ENCODE peak calls at places on chromosomes 11 and 22, in six cellular contexts. T is pancreas; H is suprapubic skin; P is CD4-positive, alpha-beta T cell; W is PC-3; L is kidney. N is an unnamed sample.

GRCh38 chr11:45527898-45528297 is 137.5 kb downstream of the CHST1 start:
- DNase-seq in H (no peak), W (no peak), T (no peak), P (no peak), L (no peak), N (no peak)

GRCh38 chr11:62340269-62340901 is 3.1 kb downstream of the ASRGL1 start:
- DNase-seq in L (no peak), P (peak), W (peak), T (peak), H (no peak), N (peak)

GRCh38 chr22:41445171-41446056 is 1.2 kb downstream of the TOB2 start:
- DNase-seq in W (peak), P (no peak), L (peak), T (peak), H (no peak), N (no peak)

GRCh38 chr11:127000991-127001390 is 421 bp upstream of the KIRREL3 start:
- DNase-seq in W (no peak), L (no peak), H (no peak), T (no peak), P (no peak), N (no peak)

GRCh38 chr11:78576549-78577097 is 2.0 kb upstream of the NARS2 start:
- DNase-seq in T (no peak), W (no peak), L (no peak), H (no peak), P (no peak), N (no peak)

GRCh38 chr11:62337682-62338181 is 484 bp downstream of the ASRGL1 start:
- DNase-seq in T (peak), W (peak), L (peak), H (no peak), P (peak), N (no peak)

GRCh38 chr22:41883400-41883799 is 31.5 kb downstream of the SHISA8 start:
- DNase-seq in H (no peak), P (no peak), T (no peak), W (no peak), L (no peak), N (no peak)

GRCh38 chr11:1348146-1348545 is 38.7 kb upstream of the TOLLIP start:
- DNase-seq in L (no peak), W (no peak), T (no peak), H (peak), P (no peak), N (peak)

GRCh38 chr22:22515890-22516289 is 4.2 kb downstream of the ZNF280A start:
- DNase-seq in L (no peak), P (no peak), T (no peak), H (no peak), W (no peak), N (no peak)

GRCh38 chr11:18408558-18409242 is 3.4 kb upstream of the LDHC start:
- DNase-seq in P (no peak), T (no peak), W (peak), H (no peak), L (no peak), N (no peak)

GRCh38 chr11:9616858-9617257 is 43.4 kb downstream of the WEE1 start:
- DNase-seq in H (no peak), P (no peak), W (no peak), L (no peak), T (no peak), N (no peak)

GRCh38 chr11:14584595-14584994 is 59.0 kb upstream of the PDE3B start:
- DNase-seq in L (no peak), T (peak), P (no peak), W (no peak), H (no peak), N (no peak)

GRCh38 chr11:125360066-125360465 is 136.0 kb downstream of the FEZ1 start:
- DNase-seq in P (no peak), L (no peak), H (no peak), W (no peak), T (no peak), N (no peak)

GRCh38 chr11:130431337-130431773 is 2.9 kb upstream of the ADAMTS8 start:
- DNase-seq in T (peak), L (no peak), W (peak), H (no peak), P (peak), N (peak)

GRCh38 chr11:37323843-37324242 is 725.8 kb upstream of the RAG2 start:
- DNase-seq in H (no peak), L (no peak), P (no peak), T (no peak), W (no peak), N (no peak)

GRCh38 chr11:134497586-134497985 is 85.5 kb upstream of the B3GAT1 start:
- DNase-seq in T (no peak), L (peak), W (no peak), P (no peak), H (peak), N (no peak)

GRCh38 chr11:118170892-118171273 is 5.6 kb downstream of the SCN2B start:
- DNase-seq in W (no peak), P (no peak), L (no peak), T (no peak), H (no peak), N (no peak)

GRCh38 chr11:125141686-125142535 is 22.6 kb upstream of the PKNOX2 start:
- DNase-seq in W (peak), T (no peak), P (peak), L (no peak), H (no peak), N (peak)

GRCh38 chr11:1276061-1276790 is 33.2 kb downstream of the TOLLIP start:
- DNase-seq in W (no peak), T (no peak), P (no peak), L (peak), H (no peak), N (no peak)

GRCh38 chr11:132523929-132524328 is 1008.4 kb downstream of the OPCML start:
- DNase-seq in H (no peak), L (no peak), P (no peak), W (no peak), T (no peak), N (no peak)

GRCh38 chr11:109783017-109783416 is 310.2 kb upstream of the ZC3H12C start:
- DNase-seq in T (no peak), W (no peak), L (no peak), H (no peak), P (no peak), N (no peak)

GRCh38 chr22:28341001-28341400 is 338.6 kb downstream of the TTC28 start:
- DNase-seq in P (no peak), H (no peak), L (no peak), W (peak), T (no peak), N (no peak)

GRCh38 chr11:131888230-131888826 is 517.9 kb downstream of the NTM start:
- DNase-seq in H (no peak), P (no peak), T (no peak), L (no peak), W (peak), N (no peak)

GRCh38 chr11:119410501-119410900 is 12.5 kb downstream of the THY1 start:
- DNase-seq in H (no peak), P (no peak), W (no peak), L (no peak), T (no peak), N (no peak)

GRCh38 chr11:65316979-65317786 is 2.5 kb downstream of the CDC42EP2 start:
- DNase-seq in P (no peak), H (peak), W (peak), L (peak), T (peak), N (peak)

GRCh38 chr11:31117038-31117437 is 252.5 kb downstream of the DCDC1 start:
- DNase-seq in T (no peak), L (no peak), P (no peak), H (no peak), W (no peak), N (no peak)

GRCh38 chr11:114219559-114220349 is 76.4 kb upstream of the NNMT start:
- DNase-seq in L (no peak), T (no peak), H (no peak), P (no peak), W (no peak), N (no peak)

DNA sequence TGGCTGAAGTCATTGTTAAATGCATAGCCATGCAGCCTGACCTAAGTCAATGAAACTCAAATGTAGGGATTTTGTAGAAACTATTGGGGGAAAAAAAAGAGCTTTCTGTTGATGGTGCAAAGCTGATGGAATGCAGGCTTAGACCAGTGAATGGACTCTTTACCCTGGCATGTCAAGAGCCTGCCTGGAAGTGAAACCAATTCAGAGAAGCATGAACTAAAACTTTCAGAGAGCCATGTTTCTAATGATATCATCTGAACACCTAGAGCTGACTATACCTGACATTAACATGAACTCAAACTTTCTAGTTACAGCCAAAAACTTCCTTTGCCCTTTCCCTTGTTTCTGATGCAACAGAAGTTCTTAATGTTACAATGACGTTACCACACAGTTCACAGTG is 88.9 kb downstream of the APIP start:
- DNase-seq in H (no peak), W (no peak), T (no peak), L (no peak), P (no peak), N (no peak)
- H3K27ac ChIP-seq in H (no peak), W (peak), T (no peak), L (no peak), P (no peak), N (no peak)

DNA sequence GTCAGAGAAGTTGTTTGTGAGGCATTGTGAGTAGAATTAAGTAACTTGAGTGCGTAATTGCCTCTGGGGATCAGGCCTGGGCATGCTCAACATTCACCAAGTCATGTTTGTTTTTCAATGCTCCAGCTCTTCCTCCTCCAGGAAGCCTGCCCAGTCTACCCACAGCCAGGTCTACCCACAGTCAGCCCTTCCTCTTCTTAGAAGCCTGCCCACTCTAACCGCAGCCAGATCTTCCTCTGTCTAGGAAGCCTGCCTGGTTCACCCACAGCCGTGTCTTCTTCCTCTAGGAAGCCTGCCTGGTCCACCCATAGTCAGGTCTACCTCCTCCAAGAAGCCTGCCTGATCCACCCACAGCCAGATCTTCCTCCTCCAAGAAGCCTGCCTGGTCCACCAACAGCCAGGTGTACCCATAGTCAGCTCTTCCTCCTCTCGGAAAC is 25.0 kb downstream of the LRP5 start:
- DNase-seq in P (no peak), W (no peak), L (no peak), H (no peak), T (no peak), N (no peak)
- H3K27ac ChIP-seq in P (no peak), W (no peak), L (no peak), H (peak), T (no peak), N (no peak)

GRCh38 chr11:121132211-121132976 is 31.4 kb downstream of the TECTA start:
- DNase-seq in W (peak), T (no peak), L (no peak), P (no peak), H (no peak), N (no peak)

GRCh38 chr11:121134758-121135312 is 33.8 kb downstream of the TECTA start:
- DNase-seq in L (no peak), P (no peak), H (no peak), T (no peak), W (no peak), N (no peak)

GRCh38 chr11:121129362-121130340 is 28.6 kb downstream of the TECTA start:
- DNase-seq in H (no peak), L (no peak), T (no peak), P (no peak), W (peak), N (no peak)

GRCh38 chr11:121131656-121132055 is 30.6 kb downstream of the TECTA start:
- DNase-seq in W (no peak), P (no peak), H (no peak), L (no peak), T (no peak), N (no peak)

DNA sequence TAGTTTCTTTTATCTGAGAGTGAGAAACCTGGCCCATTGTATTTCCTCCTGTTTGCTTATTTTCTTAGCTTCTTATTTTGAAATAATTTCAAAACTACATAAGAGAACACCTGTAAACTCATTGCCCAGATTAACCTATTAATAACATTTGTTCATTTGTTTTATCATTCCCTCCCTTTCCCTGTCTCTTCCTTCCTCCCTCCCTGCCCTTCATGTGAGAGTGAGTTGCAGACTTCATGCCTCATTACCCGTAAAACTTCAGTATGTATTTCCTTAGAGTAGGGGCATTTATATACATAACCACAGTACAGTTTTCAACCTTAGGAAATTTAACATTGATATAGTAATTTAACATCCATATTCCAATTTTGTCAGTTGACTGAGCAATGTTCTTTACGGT is 32.0 kb downstream of the TECTA start:
- DNase-seq in T (no peak), L (no peak), P (no peak), W (no peak), H (no peak), N (no peak)
- H3K27ac ChIP-seq in T (no peak), L (no peak), P (no peak), W (no peak), H (no peak), N (no peak)

GRCh38 chr22:20839837-20840645 is 18.6 kb downstream of the PI4KA start:
- DNase-seq in W (no peak), L (no peak), P (no peak), T (no peak), H (no peak), N (no peak)

GRCh38 chr22:20844055-20845037 is 14.3 kb downstream of the PI4KA start:
- DNase-seq in W (no peak), L (no peak), H (no peak), T (no peak), P (no peak), N (no peak)

GRCh38 chr22:20847318-20847822 is 11.2 kb downstream of the PI4KA start:
- DNase-seq in L (no peak), T (no peak), H (no peak), P (no peak), W (no peak), N (no peak)

GRCh38 chr22:20843501-20843900 is 15.1 kb downstream of the PI4KA start:
- DNase-seq in W (peak), L (no peak), P (no peak), H (no peak), T (no peak), N (no peak)
- H3K27ac ChIP-seq in W (no peak), L (no peak), P (no peak), H (no peak), T (no peak), N (no peak)

GRCh38 chr11:72308226-72309073 is 64.5 kb upstream of the PHOX2A start:
- DNase-seq in W (peak), H (no peak), L (no peak), P (no peak), T (peak), N (no peak)
- H3K27ac ChIP-seq in W (no peak), H (no peak), L (no peak), P (no peak), T (no peak), N (no peak)

N was measured in psoas muscle.